ENCODE peak calls at places on chromosome 10, in nine cellular contexts. One of them, this sample, is unnamed.
A peak's percentile ranks its signal among the peaks of the same experiment; 100 is the strongest.

GRCh38 chr10:46033602-46034011 is 3.2 kb upstream of the NCOA4 start:
- DNase-seq in NCI-H774: no peak
- DNase-seq in NCI-H1092: no peak
- DNase-seq in uterus: peak; percentile 20
- DNase-seq in stimulated activated CD8-positive, alpha-beta memory T cell treated with anti-CD3 and anti-CD28 coated beads, Interleukin-2, amount 100 ng/mL, for 1 hour: no peak
- DNase-seq in iPS-NIHi11: no peak
- DNase-seq in endodermal cell: no peak
- DNase-seq in right lobe of liver: peak; percentile 51
- DNase-seq in CD4-positive, alpha-beta memory T cell: no peak
- DNase-seq in this sample: no peak

GRCh38 chr10:97713828-97714400 is 384 bp downstream of the MARVELD1 start:
- DNase-seq in right lobe of liver: peak; percentile 79
- DNase-seq in iPS-NIHi11: peak; percentile 84
- DNase-seq in stimulated activated CD8-positive, alpha-beta memory T cell treated with anti-CD3 and anti-CD28 coated beads, Interleukin-2, amount 100 ng/mL, for 1 hour: peak; percentile 14
- DNase-seq in uterus: peak; percentile 72
- DNase-seq in NCI-H774: no peak
- DNase-seq in CD4-positive, alpha-beta memory T cell: peak; percentile 54
- DNase-seq in endodermal cell: peak; percentile 90
- DNase-seq in NCI-H1092: peak; percentile 40
- DNase-seq in this sample: no peak

GRCh38 chr10:35336084-35336831 is at the start of gene CCNY:
- DNase-seq in right lobe of liver: peak; percentile 89
- DNase-seq in iPS-NIHi11: peak; percentile 91
- DNase-seq in uterus: peak; percentile 78
- DNase-seq in NCI-H1092: peak; percentile 23
- DNase-seq in CD4-positive, alpha-beta memory T cell: peak; percentile 77
- DNase-seq in NCI-H774: peak; percentile 57
- DNase-seq in stimulated activated CD8-positive, alpha-beta memory T cell treated with anti-CD3 and anti-CD28 coated beads, Interleukin-2, amount 100 ng/mL, for 1 hour: peak; percentile 66
- DNase-seq in endodermal cell: peak; percentile 92
- DNase-seq in this sample: no peak

GRCh38 chr10:56316603-56317002 is 44.5 kb downstream of the ZWINT start:
- DNase-seq in stimulated activated CD8-positive, alpha-beta memory T cell treated with anti-CD3 and anti-CD28 coated beads, Interleukin-2, amount 100 ng/mL, for 1 hour: no peak
- DNase-seq in endodermal cell: no peak
- DNase-seq in NCI-H774: no peak
- DNase-seq in iPS-NIHi11: no peak
- DNase-seq in uterus: no peak
- DNase-seq in NCI-H1092: no peak
- DNase-seq in right lobe of liver: no peak
- DNase-seq in CD4-positive, alpha-beta memory T cell: no peak
- DNase-seq in this sample: no peak

GRCh38 chr10:101961591-101962498 is 94.1 kb downstream of the ARMH3 start:
- DNase-seq in endodermal cell: no peak
- DNase-seq in uterus: no peak
- DNase-seq in NCI-H774: no peak
- DNase-seq in CD4-positive, alpha-beta memory T cell: no peak
- DNase-seq in right lobe of liver: no peak
- DNase-seq in stimulated activated CD8-positive, alpha-beta memory T cell treated with anti-CD3 and anti-CD28 coated beads, Interleukin-2, amount 100 ng/mL, for 1 hour: no peak
- DNase-seq in NCI-H1092: no peak
- DNase-seq in iPS-NIHi11: no peak
- DNase-seq in this sample: no peak

GRCh38 chr10:22016046-22016705 is 12.6 kb upstream of the DNAJC1 start:
- DNase-seq in iPS-NIHi11: no peak
- DNase-seq in endodermal cell: no peak
- DNase-seq in CD4-positive, alpha-beta memory T cell: no peak
- DNase-seq in right lobe of liver: no peak
- DNase-seq in NCI-H774: no peak
- DNase-seq in NCI-H1092: no peak
- DNase-seq in uterus: no peak
- DNase-seq in stimulated activated CD8-positive, alpha-beta memory T cell treated with anti-CD3 and anti-CD28 coated beads, Interleukin-2, amount 100 ng/mL, for 1 hour: no peak
- DNase-seq in this sample: no peak

GRCh38 chr10:130202984-130203617 is 66.9 kb downstream of the GLRX3 start:
- DNase-seq in uterus: no peak
- DNase-seq in endodermal cell: no peak
- DNase-seq in NCI-H1092: no peak
- DNase-seq in NCI-H774: no peak
- DNase-seq in CD4-positive, alpha-beta memory T cell: no peak
- DNase-seq in iPS-NIHi11: no peak
- DNase-seq in stimulated activated CD8-positive, alpha-beta memory T cell treated with anti-CD3 and anti-CD28 coated beads, Interleukin-2, amount 100 ng/mL, for 1 hour: no peak
- DNase-seq in right lobe of liver: no peak
- DNase-seq in this sample: no peak

GRCh38 chr10:91597397-91597881 is 35.4 kb downstream of the PPP1R3C start:
- DNase-seq in iPS-NIHi11: no peak
- DNase-seq in endodermal cell: no peak
- DNase-seq in right lobe of liver: no peak
- DNase-seq in CD4-positive, alpha-beta memory T cell: no peak
- DNase-seq in stimulated activated CD8-positive, alpha-beta memory T cell treated with anti-CD3 and anti-CD28 coated beads, Interleukin-2, amount 100 ng/mL, for 1 hour: no peak
- DNase-seq in uterus: no peak
- DNase-seq in NCI-H774: no peak
- DNase-seq in NCI-H1092: peak; percentile 28
- DNase-seq in this sample: no peak

GRCh38 chr10:113087082-113088029 is 137.3 kb downstream of the TCF7L2 start:
- DNase-seq in endodermal cell: peak; percentile 89
- DNase-seq in right lobe of liver: peak; percentile 54
- DNase-seq in NCI-H1092: no peak
- DNase-seq in iPS-NIHi11: peak; percentile 72
- DNase-seq in CD4-positive, alpha-beta memory T cell: no peak
- DNase-seq in NCI-H774: no peak
- DNase-seq in uterus: peak; percentile 86
- DNase-seq in stimulated activated CD8-positive, alpha-beta memory T cell treated with anti-CD3 and anti-CD28 coated beads, Interleukin-2, amount 100 ng/mL, for 1 hour: no peak
- DNase-seq in this sample: peak; percentile 88

GRCh38 chr10:125137601-125138438 is 22.5 kb downstream of the CTBP2 start:
- DNase-seq in NCI-H774: no peak
- DNase-seq in endodermal cell: no peak
- DNase-seq in stimulated activated CD8-positive, alpha-beta memory T cell treated with anti-CD3 and anti-CD28 coated beads, Interleukin-2, amount 100 ng/mL, for 1 hour: no peak
- DNase-seq in NCI-H1092: peak; percentile 77
- DNase-seq in right lobe of liver: no peak
- DNase-seq in iPS-NIHi11: no peak
- DNase-seq in uterus: no peak
- DNase-seq in CD4-positive, alpha-beta memory T cell: no peak
- DNase-seq in this sample: no peak

GRCh38 chr10:42937649-42938180 is 139.2 kb upstream of the RET start:
- DNase-seq in NCI-H1092: no peak
- DNase-seq in endodermal cell: no peak
- DNase-seq in CD4-positive, alpha-beta memory T cell: no peak
- DNase-seq in right lobe of liver: no peak
- DNase-seq in iPS-NIHi11: no peak
- DNase-seq in uterus: no peak
- DNase-seq in NCI-H774: no peak
- DNase-seq in stimulated activated CD8-positive, alpha-beta memory T cell treated with anti-CD3 and anti-CD28 coated beads, Interleukin-2, amount 100 ng/mL, for 1 hour: no peak
- DNase-seq in this sample: no peak

GRCh38 chr10:118911361-118911760 is 118.2 kb upstream of the NANOS1 start:
- DNase-seq in NCI-H774: no peak
- DNase-seq in stimulated activated CD8-positive, alpha-beta memory T cell treated with anti-CD3 and anti-CD28 coated beads, Interleukin-2, amount 100 ng/mL, for 1 hour: no peak
- DNase-seq in iPS-NIHi11: no peak
- DNase-seq in CD4-positive, alpha-beta memory T cell: no peak
- DNase-seq in right lobe of liver: no peak
- DNase-seq in endodermal cell: no peak
- DNase-seq in NCI-H1092: no peak
- DNase-seq in uterus: no peak
- DNase-seq in this sample: no peak

GRCh38 chr10:30581779-30582380 is 47.7 kb downstream of the LYZL2 start:
- DNase-seq in NCI-H1092: peak; percentile 8
- DNase-seq in endodermal cell: peak; percentile 70
- DNase-seq in iPS-NIHi11: peak; percentile 67
- DNase-seq in stimulated activated CD8-positive, alpha-beta memory T cell treated with anti-CD3 and anti-CD28 coated beads, Interleukin-2, amount 100 ng/mL, for 1 hour: no peak
- DNase-seq in right lobe of liver: no peak
- DNase-seq in uterus: peak; percentile 22
- DNase-seq in NCI-H774: no peak
- DNase-seq in CD4-positive, alpha-beta memory T cell: peak; percentile 13
- DNase-seq in this sample: no peak

GRCh38 chr10:113752553-113752952 is 1.1 kb downstream of the PLEKHS1 start:
- DNase-seq in CD4-positive, alpha-beta memory T cell: no peak
- DNase-seq in endodermal cell: no peak
- DNase-seq in NCI-H774: no peak
- DNase-seq in NCI-H1092: no peak
- DNase-seq in uterus: no peak
- DNase-seq in iPS-NIHi11: no peak
- DNase-seq in stimulated activated CD8-positive, alpha-beta memory T cell treated with anti-CD3 and anti-CD28 coated beads, Interleukin-2, amount 100 ng/mL, for 1 hour: no peak
- DNase-seq in right lobe of liver: no peak
- DNase-seq in this sample: no peak

GRCh38 chr10:26407406-26407969 is 30.7 kb upstream of the APBB1IP start:
- DNase-seq in uterus: no peak
- DNase-seq in NCI-H1092: no peak
- DNase-seq in right lobe of liver: no peak
- DNase-seq in CD4-positive, alpha-beta memory T cell: no peak
- DNase-seq in stimulated activated CD8-positive, alpha-beta memory T cell treated with anti-CD3 and anti-CD28 coated beads, Interleukin-2, amount 100 ng/mL, for 1 hour: no peak
- DNase-seq in NCI-H774: no peak
- DNase-seq in endodermal cell: no peak
- DNase-seq in iPS-NIHi11: no peak
- DNase-seq in this sample: no peak

GRCh38 chr10:4532467-4532866 is 293.5 kb upstream of the AKR1E2 start:
- DNase-seq in right lobe of liver: no peak
- DNase-seq in iPS-NIHi11: no peak
- DNase-seq in endodermal cell: no peak
- DNase-seq in NCI-H1092: no peak
- DNase-seq in uterus: no peak
- DNase-seq in stimulated activated CD8-positive, alpha-beta memory T cell treated with anti-CD3 and anti-CD28 coated beads, Interleukin-2, amount 100 ng/mL, for 1 hour: no peak
- DNase-seq in CD4-positive, alpha-beta memory T cell: no peak
- DNase-seq in NCI-H774: no peak
- DNase-seq in this sample: no peak

GRCh38 chr10:80769700-80770160 is 232.0 kb downstream of the SH2D4B start:
- DNase-seq in right lobe of liver: no peak
- DNase-seq in iPS-NIHi11: no peak
- DNase-seq in NCI-H774: no peak
- DNase-seq in uterus: no peak
- DNase-seq in NCI-H1092: no peak
- DNase-seq in stimulated activated CD8-positive, alpha-beta memory T cell treated with anti-CD3 and anti-CD28 coated beads, Interleukin-2, amount 100 ng/mL, for 1 hour: no peak
- DNase-seq in CD4-positive, alpha-beta memory T cell: no peak
- DNase-seq in endodermal cell: no peak
- DNase-seq in this sample: no peak

GRCh38 chr10:62063795-62064472 is 162.4 kb downstream of the ARID5B start:
- DNase-seq in CD4-positive, alpha-beta memory T cell: no peak
- DNase-seq in uterus: peak; percentile 78
- DNase-seq in stimulated activated CD8-positive, alpha-beta memory T cell treated with anti-CD3 and anti-CD28 coated beads, Interleukin-2, amount 100 ng/mL, for 1 hour: no peak
- DNase-seq in endodermal cell: no peak
- DNase-seq in iPS-NIHi11: no peak
- DNase-seq in NCI-H774: no peak
- DNase-seq in NCI-H1092: no peak
- DNase-seq in right lobe of liver: no peak
- DNase-seq in this sample: no peak

GRCh38 chr10:52542891-52543290 is 228.8 kb downstream of the DKK1 start:
- DNase-seq in CD4-positive, alpha-beta memory T cell: no peak
- DNase-seq in NCI-H774: no peak
- DNase-seq in right lobe of liver: no peak
- DNase-seq in stimulated activated CD8-positive, alpha-beta memory T cell treated with anti-CD3 and anti-CD28 coated beads, Interleukin-2, amount 100 ng/mL, for 1 hour: no peak
- DNase-seq in NCI-H1092: no peak
- DNase-seq in iPS-NIHi11: no peak
- DNase-seq in uterus: no peak
- DNase-seq in endodermal cell: no peak
- DNase-seq in this sample: no peak

GRCh38 chr10:128152741-128153583 is 26.7 kb upstream of the MKI67 start:
- DNase-seq in iPS-NIHi11: peak; percentile 70
- DNase-seq in CD4-positive, alpha-beta memory T cell: no peak
- DNase-seq in NCI-H1092: no peak
- DNase-seq in uterus: no peak
- DNase-seq in stimulated activated CD8-positive, alpha-beta memory T cell treated with anti-CD3 and anti-CD28 coated beads, Interleukin-2, amount 100 ng/mL, for 1 hour: no peak
- DNase-seq in right lobe of liver: no peak
- DNase-seq in endodermal cell: peak; percentile 70
- DNase-seq in NCI-H774: no peak
- DNase-seq in this sample: no peak

GRCh38 chr10:7350541-7351195 is 60.2 kb downstream of the SFMBT2 start:
- DNase-seq in CD4-positive, alpha-beta memory T cell: no peak
- DNase-seq in uterus: no peak
- DNase-seq in NCI-H1092: no peak
- DNase-seq in right lobe of liver: no peak
- DNase-seq in NCI-H774: no peak
- DNase-seq in stimulated activated CD8-positive, alpha-beta memory T cell treated with anti-CD3 and anti-CD28 coated beads, Interleukin-2, amount 100 ng/mL, for 1 hour: no peak
- DNase-seq in endodermal cell: no peak
- DNase-seq in iPS-NIHi11: no peak
- DNase-seq in this sample: no peak

GRCh38 chr10:84156009-84156408 is 16.7 kb downstream of the GHITM start:
- DNase-seq in iPS-NIHi11: no peak
- DNase-seq in uterus: no peak
- DNase-seq in stimulated activated CD8-positive, alpha-beta memory T cell treated with anti-CD3 and anti-CD28 coated beads, Interleukin-2, amount 100 ng/mL, for 1 hour: no peak
- DNase-seq in NCI-H1092: no peak
- DNase-seq in CD4-positive, alpha-beta memory T cell: no peak
- DNase-seq in NCI-H774: no peak
- DNase-seq in endodermal cell: no peak
- DNase-seq in right lobe of liver: no peak
- DNase-seq in this sample: no peak

GRCh38 chr10:104104926-104105325 is 17.0 kb upstream of the SFR1 start:
- DNase-seq in NCI-H1092: no peak
- DNase-seq in endodermal cell: no peak
- DNase-seq in iPS-NIHi11: no peak
- DNase-seq in NCI-H774: no peak
- DNase-seq in right lobe of liver: no peak
- DNase-seq in stimulated activated CD8-positive, alpha-beta memory T cell treated with anti-CD3 and anti-CD28 coated beads, Interleukin-2, amount 100 ng/mL, for 1 hour: no peak
- DNase-seq in uterus: no peak
- DNase-seq in CD4-positive, alpha-beta memory T cell: no peak
- DNase-seq in this sample: no peak

GRCh38 chr10:102112210-102112817 is 7.9 kb downstream of the LDB1 start:
- DNase-seq in iPS-NIHi11: peak; percentile 46
- DNase-seq in NCI-H774: no peak
- DNase-seq in CD4-positive, alpha-beta memory T cell: no peak
- DNase-seq in right lobe of liver: no peak
- DNase-seq in uterus: no peak
- DNase-seq in endodermal cell: peak; percentile 67
- DNase-seq in NCI-H1092: no peak
- DNase-seq in stimulated activated CD8-positive, alpha-beta memory T cell treated with anti-CD3 and anti-CD28 coated beads, Interleukin-2, amount 100 ng/mL, for 1 hour: no peak
- DNase-seq in this sample: no peak

GRCh38 chr10:13827418-13827817 is 240.7 kb downstream of the PRPF18 start:
- DNase-seq in stimulated activated CD8-positive, alpha-beta memory T cell treated with anti-CD3 and anti-CD28 coated beads, Interleukin-2, amount 100 ng/mL, for 1 hour: no peak
- DNase-seq in CD4-positive, alpha-beta memory T cell: no peak
- DNase-seq in iPS-NIHi11: no peak
- DNase-seq in NCI-H774: no peak
- DNase-seq in uterus: no peak
- DNase-seq in right lobe of liver: no peak
- DNase-seq in endodermal cell: no peak
- DNase-seq in NCI-H1092: no peak
- DNase-seq in this sample: no peak

GRCh38 chr10:122575776-122576175 is 15.2 kb downstream of the DMBT1 start:
- DNase-seq in stimulated activated CD8-positive, alpha-beta memory T cell treated with anti-CD3 and anti-CD28 coated beads, Interleukin-2, amount 100 ng/mL, for 1 hour: no peak
- DNase-seq in CD4-positive, alpha-beta memory T cell: no peak
- DNase-seq in right lobe of liver: no peak
- DNase-seq in NCI-H774: no peak
- DNase-seq in uterus: no peak
- DNase-seq in iPS-NIHi11: no peak
- DNase-seq in NCI-H1092: no peak
- DNase-seq in endodermal cell: no peak
- DNase-seq in this sample: no peak

GRCh38 chr10:3763035-3763456 is 22.0 kb downstream of the KLF6 start:
- DNase-seq in endodermal cell: peak; percentile 40
- DNase-seq in right lobe of liver: no peak
- DNase-seq in CD4-positive, alpha-beta memory T cell: no peak
- DNase-seq in NCI-H774: no peak
- DNase-seq in iPS-NIHi11: no peak
- DNase-seq in NCI-H1092: no peak
- DNase-seq in uterus: no peak
- DNase-seq in stimulated activated CD8-positive, alpha-beta memory T cell treated with anti-CD3 and anti-CD28 coated beads, Interleukin-2, amount 100 ng/mL, for 1 hour: no peak
- DNase-seq in this sample: no peak

GRCh38 chr10:129335396-129335795 is 131.6 kb upstream of the MGMT start:
- DNase-seq in right lobe of liver: no peak
- DNase-seq in endodermal cell: no peak
- DNase-seq in stimulated activated CD8-positive, alpha-beta memory T cell treated with anti-CD3 and anti-CD28 coated beads, Interleukin-2, amount 100 ng/mL, for 1 hour: no peak
- DNase-seq in CD4-positive, alpha-beta memory T cell: no peak
- DNase-seq in iPS-NIHi11: no peak
- DNase-seq in NCI-H1092: no peak
- DNase-seq in NCI-H774: no peak
- DNase-seq in uterus: no peak
- DNase-seq in this sample: no peak

GRCh38 chr10:30447125-30447799 is 13.3 kb downstream of the MAP3K8 start:
- DNase-seq in iPS-NIHi11: no peak
- DNase-seq in endodermal cell: no peak
- DNase-seq in stimulated activated CD8-positive, alpha-beta memory T cell treated with anti-CD3 and anti-CD28 coated beads, Interleukin-2, amount 100 ng/mL, for 1 hour: no peak
- DNase-seq in uterus: no peak
- DNase-seq in right lobe of liver: no peak
- DNase-seq in NCI-H1092: no peak
- DNase-seq in NCI-H774: no peak
- DNase-seq in CD4-positive, alpha-beta memory T cell: no peak
- DNase-seq in this sample: no peak

GRCh38 chr10:90136731-90137316 is 435.4 kb downstream of the KIF20B start:
- DNase-seq in CD4-positive, alpha-beta memory T cell: no peak
- DNase-seq in NCI-H1092: no peak
- DNase-seq in stimulated activated CD8-positive, alpha-beta memory T cell treated with anti-CD3 and anti-CD28 coated beads, Interleukin-2, amount 100 ng/mL, for 1 hour: no peak
- DNase-seq in iPS-NIHi11: no peak
- DNase-seq in right lobe of liver: no peak
- DNase-seq in endodermal cell: peak; percentile 66
- DNase-seq in NCI-H774: no peak
- DNase-seq in uterus: no peak
- DNase-seq in this sample: no peak

GRCh38 chr10:131174651-131175540 is 136.6 kb downstream of the TCERG1L start:
- DNase-seq in uterus: no peak
- DNase-seq in endodermal cell: peak; percentile 51
- DNase-seq in stimulated activated CD8-positive, alpha-beta memory T cell treated with anti-CD3 and anti-CD28 coated beads, Interleukin-2, amount 100 ng/mL, for 1 hour: no peak
- DNase-seq in right lobe of liver: no peak
- DNase-seq in CD4-positive, alpha-beta memory T cell: no peak
- DNase-seq in NCI-H1092: no peak
- DNase-seq in iPS-NIHi11: no peak
- DNase-seq in NCI-H774: no peak
- DNase-seq in this sample: no peak

This sample was measured in iPS DF 19.7.